ENCODE peak calls at places on chromosomes 2 and 18, in ten cellular contexts. O, C, M, S, G, N, A, I, V and L are unnamed samples.

GRCh38 chr2:85753525-85754312 is at the start of gene ATOH8:
- DNase-seq in A (peak; percentile 68), O (peak; percentile 78), I (no peak), G (no peak), M (peak; percentile 82), V (peak; percentile 50), N (no peak), S (no peak), C (peak; percentile 58), L (peak; percentile 63)

GRCh38 chr18:56861244-56861643 is 210.1 kb downstream of the WDR7 start:
- DNase-seq in I (no peak), S (no peak), N (no peak), C (no peak), M (no peak), V (no peak), G (no peak), O (peak; percentile 98), A (no peak), L (no peak)

GRCh38 chr2:185978634-185979405 is 240.2 kb downstream of the FSIP2 start:
- DNase-seq in N (no peak), A (no peak), G (no peak), I (no peak), S (no peak), C (no peak), M (no peak), V (no peak), O (peak; percentile 44), L (no peak)

GRCh38 chr2:201191132-201191875 is 8.4 kb downstream of the CASP10 start:
- DNase-seq in A (no peak), V (no peak), I (no peak), O (no peak), C (no peak), G (no peak), N (peak; percentile 8), M (no peak), S (no peak), L (no peak)

GRCh38 chr2:11417946-11418585 is 47.9 kb downstream of the E2F6 start:
- DNase-seq in N (no peak), A (no peak), S (no peak), C (peak; percentile 43), M (no peak), G (no peak), O (no peak), I (no peak), V (peak; percentile 5), L (peak; percentile 45)

GRCh38 chr18:50277935-50278334 is 3.4 kb downstream of the MBD1 start:
- DNase-seq in S (no peak), M (no peak), C (no peak), O (no peak), G (no peak), A (no peak), V (no peak), I (no peak), N (no peak), L (no peak)

GRCh38 chr18:7633171-7633570 is 66.1 kb downstream of the PTPRM start:
- DNase-seq in O (no peak), N (no peak), S (no peak), C (no peak), V (no peak), G (no peak), A (no peak), I (no peak), M (no peak), L (no peak)

GRCh38 chr2:68516051-68516771 is 48.8 kb downstream of the APLF start:
- DNase-seq in S (no peak), C (no peak), G (no peak), M (no peak), I (no peak), A (no peak), O (no peak), V (peak; percentile 13), N (no peak), L (no peak)

GRCh38 chr2:191321861-191322662 is 76.9 kb downstream of the MYO1B start:
- DNase-seq in C (peak; percentile 54), V (peak; percentile 35), G (no peak), A (no peak), M (no peak), S (no peak), I (no peak), O (peak; percentile 9), N (no peak), L (no peak)

GRCh38 chr18:79851981-79852380 is 54.2 kb downstream of the KCNG2 start:
- DNase-seq in N (no peak), M (no peak), S (no peak), A (no peak), V (no peak), C (no peak), O (no peak), I (no peak), G (no peak), L (peak; percentile 9)

GRCh38 chr18:36711813-36712444 is 116.9 kb downstream of the TPGS2 start:
- DNase-seq in C (no peak), A (no peak), S (no peak), M (peak; percentile 19), N (no peak), I (no peak), V (no peak), G (no peak), O (no peak), L (no peak)

GRCh38 chr2:231227309-231228162 is 29.1 kb downstream of the ARMC9 start:
- DNase-seq in C (peak; percentile 61), A (peak; percentile 67), G (no peak), M (no peak), N (peak; percentile 16), I (peak; percentile 7), V (peak; percentile 65), S (no peak), O (peak; percentile 64), L (peak; percentile 83)

GRCh38 chr18:59268722-59269562 is 4.3 kb downstream of the RAX start:
- DNase-seq in A (no peak), V (peak; percentile 74), N (no peak), M (peak; percentile 35), C (no peak), G (no peak), I (no peak), O (no peak), S (no peak), L (peak; percentile 65)

GRCh38 chr2:189648846-189649529 is 12.3 kb upstream of the ASNSD1 start:
- DNase-seq in O (no peak), N (no peak), V (no peak), I (no peak), G (no peak), M (no peak), C (no peak), S (no peak), A (no peak), L (no peak)

GRCh38 chr2:176117823-176118376 is 1.3 kb downstream of the HOXD10 start:
- DNase-seq in S (no peak), N (no peak), C (no peak), I (no peak), A (no peak), V (no peak), G (no peak), M (no peak), O (no peak), L (no peak)